ENCODE peak calls at places on chromosomes 4 and X, in ten cellular contexts. Q is AG09309, R is upper lobe of right lung, M is lower leg skin, F is colonic mucosa, O is GM20000, A is astrocyte of the spinal cord, D is spleen, N is fibroblast of lung, X is progenitor cell of endocrine pancreas. U is an unnamed sample.
A peak's percentile ranks its signal among the peaks of the same experiment; 100 is the strongest.

GRCh38 chrX:68487254-68487653 is 11.6 kb upstream of the YIPF6 start:
- DNase-seq in Q (no peak), R (no peak), M (no peak), F (no peak), O (no peak), A (no peak), D (no peak), N (no peak), X (no peak), U (no peak)

GRCh38 chrX:107775734-107776511 is at the start of gene TSC22D3:
- DNase-seq in Q (peak; percentile 1), R (peak; percentile 90), M (peak; percentile 76), F (peak; percentile 71), O (peak; percentile 60), A (peak; percentile 67), D (peak; percentile 87), N (peak; percentile 54), X (peak; percentile 38), U (peak; percentile 58)

GRCh38 chrX:3807906-3808305 is 94.5 kb upstream of the PRKX start:
- DNase-seq in Q (no peak), R (no peak), M (no peak), F (no peak), O (no peak), A (no peak), D (no peak), N (no peak), X (no peak), U (no peak)

GRCh38 chr4:118765399-118765798 is 70.5 kb downstream of the SEC24D start:
- DNase-seq in Q (peak; percentile 99), R (no peak), M (peak; percentile 43), F (no peak), O (no peak), A (peak; percentile 97), D (no peak), N (peak; percentile 98), X (no peak), U (no peak)

GRCh38 chr4:120691106-120691505 is 231.4 kb downstream of the PRDM5 start:
- DNase-seq in Q (no peak), R (no peak), M (no peak), F (no peak), O (no peak), A (no peak), D (no peak), N (peak; percentile 70), X (no peak), U (no peak)

GRCh38 chrX:102154900-102155805 is 624 bp downstream of the BEX5 start:
- DNase-seq in Q (no peak), R (no peak), M (no peak), F (peak; percentile 18), O (no peak), A (no peak), D (peak; percentile 77), N (no peak), X (no peak), U (no peak)

GRCh38 chrX:39439910-39440733 is 638.9 kb downstream of the MID1IP1 start:
- DNase-seq in Q (no peak), R (no peak), M (no peak), F (no peak), O (peak; percentile 33), A (no peak), D (no peak), N (no peak), X (no peak), U (peak; percentile 29)

GRCh38 chrX:21723814-21724213 is 34.1 kb downstream of the SMPX start:
- DNase-seq in Q (no peak), R (no peak), M (no peak), F (no peak), O (no peak), A (no peak), D (no peak), N (no peak), X (no peak), U (no peak)

GRCh38 chr4:143186634-143187033 is 1.9 kb downstream of the USP38 start:
- DNase-seq in Q (no peak), R (no peak), M (no peak), F (peak; percentile 19), O (no peak), A (peak; percentile 22), D (no peak), N (peak; percentile 23), X (no peak), U (no peak)

GRCh38 chrX:115330498-115331138 is 41.1 kb downstream of the LUZP4 start:
- DNase-seq in Q (peak; percentile 46), R (no peak), M (no peak), F (peak; percentile 28), O (peak; percentile 50), A (peak; percentile 70), D (no peak), N (peak; percentile 60), X (peak; percentile 15), U (peak; percentile 55)

GRCh38 chr4:151610229-151610628 is 150.6 kb downstream of the GATB start:
- DNase-seq in Q (no peak), R (no peak), M (no peak), F (no peak), O (no peak), A (no peak), D (no peak), N (no peak), X (no peak), U (no peak)

GRCh38 chrX:129682979-129683378 is 28.2 kb upstream of the APLN start:
- DNase-seq in Q (no peak), R (no peak), M (no peak), F (no peak), O (no peak), A (no peak), D (no peak), N (no peak), X (no peak), U (no peak)

GRCh38 chrX:37989304-37989703 is 17.0 kb upstream of the SYTL5 start:
- DNase-seq in Q (no peak), R (no peak), M (no peak), F (no peak), O (no peak), A (no peak), D (no peak), N (no peak), X (no peak), U (no peak)

GRCh38 chr4:4872148-4872903 is 12.9 kb downstream of the MSX1 start:
- DNase-seq in Q (no peak), R (no peak), M (no peak), F (no peak), O (no peak), A (no peak), D (no peak), N (no peak), X (no peak), U (no peak)
- TF ChIP-seq CTCF in Q (no peak), R (no peak), M (no peak), F (no peak), O (no peak), A (no peak), D (no peak), N (no peak), X (no peak), U (no peak)

DNA sequence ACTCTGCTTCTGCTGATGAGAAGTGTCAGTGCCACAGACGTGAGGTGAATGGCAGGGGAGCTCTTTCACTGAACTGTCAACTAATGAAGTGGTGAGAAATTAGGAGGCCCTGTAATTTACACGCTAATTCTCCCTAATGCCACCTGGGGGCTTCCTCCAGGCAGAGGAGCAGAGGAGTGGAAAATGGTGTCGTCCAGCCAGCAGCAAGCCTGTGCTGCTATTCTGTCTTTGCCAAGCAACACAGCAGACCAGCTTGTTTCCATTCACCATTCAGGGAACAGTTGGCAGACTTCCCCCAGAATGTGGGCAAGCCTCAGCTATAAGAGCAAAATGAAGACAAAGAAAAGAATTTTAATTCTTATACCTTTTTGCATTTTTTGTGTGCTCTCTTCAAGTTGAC is 245.2 kb upstream of the TET2 start:
- DNase-seq in Q (no peak), R (no peak), M (no peak), F (no peak), O (no peak), A (peak; percentile 71), D (no peak), N (peak; percentile 61), X (no peak), U (no peak)
- TF ChIP-seq CTCF in Q (no peak), R (no peak), M (no peak), F (no peak), O (no peak), A (peak; percentile 7), D (no peak), N (peak; percentile 11), X (no peak), U (no peak)

GRCh38 chr4:68906238-68907137 is 45.1 kb downstream of the UGT2A3 start:
- DNase-seq in Q (no peak), R (no peak), M (no peak), F (no peak), O (no peak), A (no peak), D (no peak), N (peak; percentile 18), X (peak; percentile 15), U (no peak)

GRCh38 chr4:68905598-68906237 is 45.9 kb downstream of the UGT2A3 start:
- DNase-seq in Q (no peak), R (no peak), M (no peak), F (peak; percentile 50), O (no peak), A (peak; percentile 25), D (no peak), N (peak; percentile 28), X (peak; percentile 27), U (no peak)

GRCh38 chr4:68907230-68907629 is 44.4 kb downstream of the UGT2A3 start:
- DNase-seq in Q (no peak), R (no peak), M (no peak), F (no peak), O (no peak), A (no peak), D (no peak), N (peak; percentile 46), X (no peak), U (no peak)

GRCh38 chr4:68907788-68908700 is 43.6 kb downstream of the UGT2A3 start:
- DNase-seq in Q (no peak), R (no peak), M (no peak), F (no peak), O (no peak), A (no peak), D (no peak), N (peak; percentile 5), X (no peak), U (no peak)

DNA sequence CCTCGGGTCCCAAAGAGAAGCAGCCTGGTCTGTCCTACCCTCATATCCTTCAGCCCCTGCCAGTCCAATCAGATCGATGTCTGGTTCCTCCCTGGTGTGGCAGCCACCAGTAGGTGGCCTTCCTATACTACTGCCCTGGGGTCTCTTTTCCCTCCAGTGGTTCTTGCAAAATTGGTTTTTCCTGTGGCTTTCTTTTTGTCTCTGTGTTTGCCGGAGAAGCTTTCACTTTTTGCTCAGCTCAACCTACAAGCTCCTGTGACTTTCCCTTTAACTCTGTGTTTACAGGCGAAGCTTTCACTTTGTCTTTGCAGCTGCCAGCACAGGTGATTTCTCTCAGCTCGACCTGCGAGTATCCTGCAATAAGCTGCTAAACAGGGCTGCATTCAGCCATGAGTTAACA is 46.8 kb downstream of the UGT2A3 start:
- DNase-seq in Q (no peak), R (no peak), M (no peak), F (peak; percentile 46), O (peak; percentile 6), A (no peak), D (no peak), N (no peak), X (no peak), U (peak; percentile 22)
- TF ChIP-seq CTCF in Q (no peak), R (no peak), M (no peak), F (no peak), O (no peak), A (peak; percentile 34), D (no peak), N (peak; percentile 2), X (peak; percentile 54), U (no peak)

GRCh38 chrX:13764765-13765164 is 30.2 kb downstream of the OFD1 start:
- DNase-seq in Q (no peak), R (no peak), M (no peak), F (no peak), O (no peak), A (peak; percentile 10), D (no peak), N (peak; percentile 8), X (no peak), U (no peak)
- TF ChIP-seq CTCF in Q (no peak), R (peak; percentile 12), M (no peak), F (no peak), O (no peak), A (peak; percentile 52), D (no peak), N (peak; percentile 33), X (peak; percentile 52), U (no peak)